ENCODE peak calls at places on chromosomes 13 and 19, in seven cellular contexts. P is stomach, Y is tibial nerve, Z is heart left ventricle, E is prostate gland, Q is suprapubic skin, L is esophagus squamous epithelium. C is an unnamed sample.

GRCh38 chr13:108572782-108573211 is 56.6 kb upstream of the MYO16 start:
- DNase-seq in P (no peak), Y (no peak), Z (no peak), E (no peak), Q (no peak), L (no peak), C (no peak)

GRCh38 chr13:34034411-34034810 is 216.5 kb downstream of the RFC3 start:
- DNase-seq in P (no peak), Y (no peak), Z (no peak), E (no peak), Q (no peak), L (no peak), C (no peak)

GRCh38 chr19:42283248-42284065 is 14.4 kb downstream of the CIC start:
- DNase-seq in P (peak), Y (peak), Z (peak), E (peak), Q (peak), L (peak), C (peak)

GRCh38 chr13:32174366-32174765 is 140.8 kb downstream of the ZAR1L start:
- DNase-seq in P (no peak), Y (no peak), Z (no peak), E (no peak), Q (no peak), L (no peak), C (no peak)

GRCh38 chr13:47216176-47216822 is 319.4 kb upstream of the HTR2A start:
- DNase-seq in P (no peak), Y (no peak), Z (no peak), E (no peak), Q (no peak), L (no peak), C (no peak)

GRCh38 chr19:45045671-45046353 is 7.0 kb downstream of the CLASRP start:
- DNase-seq in P (peak), Y (no peak), Z (no peak), E (no peak), Q (no peak), L (no peak), C (no peak)

GRCh38 chr13:72953391-72953960 is 105.3 kb upstream of the KLF5 start:
- DNase-seq in P (peak), Y (no peak), Z (no peak), E (peak), Q (no peak), L (no peak), C (no peak)

GRCh38 chr13:56975647-56976046 is 165.1 kb upstream of the PRR20A start:
- DNase-seq in P (no peak), Y (no peak), Z (no peak), E (no peak), Q (no peak), L (no peak), C (no peak)

GRCh38 chr13:72101768-72102400 is 234.9 kb upstream of the DACH1 start:
- DNase-seq in P (no peak), Y (no peak), Z (no peak), E (no peak), Q (no peak), L (no peak), C (no peak)

GRCh38 chr19:31018951-31019350 is 330.3 kb downstream of the TSHZ3 start:
- DNase-seq in P (no peak), Y (no peak), Z (no peak), E (no peak), Q (no peak), L (no peak), C (no peak)

GRCh38 chr13:79477968-79478367 is 3.0 kb upstream of the NDFIP2 start:
- DNase-seq in P (no peak), Y (no peak), Z (peak), E (no peak), Q (no peak), L (no peak), C (no peak)

GRCh38 chr13:21389124-21389523 is 70.0 kb downstream of the ZDHHC20 start:
- DNase-seq in P (no peak), Y (no peak), Z (no peak), E (no peak), Q (no peak), L (no peak), C (no peak)

GRCh38 chr19:51090471-51090870 is 7.8 kb upstream of the KLK14 start:
- DNase-seq in P (no peak), Y (no peak), Z (no peak), E (no peak), Q (no peak), L (no peak), C (no peak)

GRCh38 chr19:19661141-19661674 is 2.3 kb downstream of the ATP13A1 start:
- DNase-seq in P (no peak), Y (no peak), Z (no peak), E (no peak), Q (no peak), L (no peak), C (no peak)

GRCh38 chr19:4456566-4456842 is 1.1 kb downstream of the UBXN6 start:
- DNase-seq in P (no peak), Y (no peak), Z (no peak), E (no peak), Q (peak), L (no peak), C (peak)

GRCh38 chr13:29802621-29803020 is 47.8 kb downstream of the UBL3 start:
- DNase-seq in P (no peak), Y (no peak), Z (no peak), E (no peak), Q (no peak), L (no peak), C (no peak)

GRCh38 chr13:111335263-111335662 is 14.8 kb downstream of the TEX29 start:
- DNase-seq in P (no peak), Y (no peak), Z (no peak), E (peak), Q (no peak), L (no peak), C (no peak)

GRCh38 chr13:110250258-110250891 is 56.6 kb downstream of the COL4A1 start:
- DNase-seq in P (no peak), Y (peak), Z (no peak), E (no peak), Q (no peak), L (no peak), C (peak)

GRCh38 chr19:39127812-39128510 is 2.4 kb downstream of the PAK4 start:
- DNase-seq in P (peak), Y (no peak), Z (no peak), E (peak), Q (no peak), L (no peak), C (peak)

GRCh38 chr19:51621178-51621577 is 9.0 kb downstream of the SIGLEC5 start:
- DNase-seq in P (no peak), Y (no peak), Z (no peak), E (no peak), Q (no peak), L (no peak), C (no peak)

GRCh38 chr13:34246511-34246910 is 428.6 kb downstream of the RFC3 start:
- DNase-seq in P (no peak), Y (no peak), Z (no peak), E (no peak), Q (no peak), L (no peak), C (no peak)

GRCh38 chr13:49356224-49356623 is 87.6 kb downstream of the CAB39L start:
- DNase-seq in P (no peak), Y (no peak), Z (no peak), E (no peak), Q (no peak), L (no peak), C (no peak)

GRCh38 chr13:44816701-44817684 is 172.3 kb downstream of the NUFIP1 start:
- DNase-seq in P (no peak), Y (no peak), Z (no peak), E (no peak), Q (no peak), L (no peak), C (no peak)

GRCh38 chr19:49502866-49503581 is 6.8 kb downstream of the RPS11 start:
- DNase-seq in P (peak), Y (peak), Z (no peak), E (no peak), Q (peak), L (no peak), C (no peak)

GRCh38 chr13:93559718-93560117 is 333.1 kb downstream of the GPC6 start:
- DNase-seq in P (no peak), Y (no peak), Z (no peak), E (no peak), Q (no peak), L (no peak), C (no peak)

GRCh38 chr19:48393559-48394330 is at the start of gene GRIN2D:
- DNase-seq in P (no peak), Y (no peak), Z (no peak), E (no peak), Q (no peak), L (no peak), C (no peak)

GRCh38 chr13:97901716-97902115 is 51.8 kb upstream of the IPO5 start:
- DNase-seq in P (no peak), Y (no peak), Z (no peak), E (no peak), Q (no peak), L (no peak), C (no peak)

GRCh38 chr19:16262618-16263017 is 62.0 kb upstream of the KLF2 start:
- DNase-seq in P (peak), Y (no peak), Z (peak), E (no peak), Q (no peak), L (no peak), C (no peak)

GRCh38 chr13:110047511-110047910 is 259.4 kb downstream of the COL4A1 start:
- DNase-seq in P (peak), Y (no peak), Z (no peak), E (peak), Q (no peak), L (no peak), C (peak)

GRCh38 chr19:52398091-52398461 is 427 bp downstream of the ZNF528 start:
- DNase-seq in P (no peak), Y (no peak), Z (no peak), E (no peak), Q (peak), L (no peak), C (peak)

GRCh38 chr19:54002495-54003315 is 11.3 kb downstream of the CACNG6 start:
- DNase-seq in P (no peak), Y (no peak), Z (no peak), E (no peak), Q (no peak), L (no peak), C (no peak)

GRCh38 chr19:30580673-30581072 is 208.5 kb downstream of the ZNF536 start:
- DNase-seq in P (no peak), Y (no peak), Z (no peak), E (no peak), Q (no peak), L (no peak), C (no peak)

GRCh38 chr13:112057736-112058518 is 9.0 kb upstream of the SOX1 start:
- DNase-seq in P (no peak), Y (no peak), Z (no peak), E (no peak), Q (no peak), L (no peak), C (no peak)

GRCh38 chr19:34669305-34669704 is 7.7 kb downstream of the SCGB2B2 start:
- DNase-seq in P (peak), Y (no peak), Z (no peak), E (peak), Q (no peak), L (no peak), C (no peak)

GRCh38 chr19:42352216-42352892 is 26.9 kb downstream of the MEGF8 start:
- DNase-seq in P (no peak), Y (no peak), Z (no peak), E (peak), Q (no peak), L (no peak), C (no peak)

GRCh38 chr13:111640476-111640875 is 320.0 kb downstream of the TEX29 start:
- DNase-seq in P (no peak), Y (no peak), Z (no peak), E (no peak), Q (no peak), L (no peak), C (no peak)

GRCh38 chr13:41130356-41130755 is 2.2 kb downstream of the KBTBD6 start:
- DNase-seq in P (no peak), Y (no peak), Z (no peak), E (no peak), Q (no peak), L (no peak), C (no peak)

GRCh38 chr13:73602295-73602694 is 531.9 kb downstream of the KLF12 start:
- DNase-seq in P (no peak), Y (no peak), Z (no peak), E (no peak), Q (no peak), L (no peak), C (no peak)

GRCh38 chr13:113820813-113821651 is 42.8 kb downstream of the GAS6 start:
- DNase-seq in P (no peak), Y (peak), Z (peak), E (peak), Q (peak), L (no peak), C (peak)
- H3K27ac ChIP-seq in P (peak), Y (peak), Z (peak), E (peak), Q (peak), L (peak), C (peak)

GRCh38 chr19:6773323-6773931 is 919 bp downstream of the VAV1 start:
- DNase-seq in P (peak), Y (no peak), Z (peak), E (no peak), Q (no peak), L (no peak), C (no peak)
- TF ChIP-seq POLR2A in P (no peak), Y (no peak), Z (no peak), E (no peak), Q (no peak), L (no peak), C (no peak)

DNA sequence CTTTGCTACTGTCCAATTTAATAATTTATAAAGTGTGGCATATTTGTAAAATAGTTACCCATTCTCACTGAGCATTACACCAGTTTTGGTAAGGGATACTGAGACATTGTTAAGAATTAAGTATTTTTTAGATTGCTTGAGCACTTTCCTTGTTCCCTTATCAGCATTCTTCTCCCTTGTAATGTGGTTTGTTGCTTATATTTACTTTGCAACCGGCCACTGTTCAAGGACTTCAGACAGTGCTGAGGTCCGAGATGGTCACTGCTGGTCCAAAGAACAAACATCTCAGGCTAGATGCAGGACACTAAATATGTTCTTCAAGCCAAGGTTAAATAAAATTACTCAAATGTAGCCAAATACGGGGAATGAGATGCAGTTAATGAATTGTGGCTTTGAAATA is 161.4 kb downstream of the TM9SF2 start:
- DNase-seq in P (no peak), Y (no peak), Z (no peak), E (no peak), Q (no peak), L (no peak), C (no peak)
- H3K27ac ChIP-seq in P (no peak), Y (no peak), Z (no peak), E (no peak), Q (no peak), L (no peak), C (no peak)

GRCh38 chr19:10646781-10647180 is 7.4 kb upstream of the ILF3 start:
- DNase-seq in P (no peak), Y (no peak), Z (no peak), E (no peak), Q (no peak), L (no peak), C (no peak)

GRCh38 chr19:10642473-10642872 is 11.7 kb upstream of the ILF3 start:
- DNase-seq in P (no peak), Y (no peak), Z (no peak), E (no peak), Q (no peak), L (no peak), C (no peak)

GRCh38 chr19:10643968-10644290 is 10.2 kb upstream of the ILF3 start:
- DNase-seq in P (no peak), Y (no peak), Z (no peak), E (no peak), Q (no peak), L (no peak), C (no peak)

GRCh38 chr19:10643166-10643967 is 10.8 kb upstream of the ILF3 start:
- DNase-seq in P (no peak), Y (no peak), Z (no peak), E (no peak), Q (no peak), L (no peak), C (no peak)

GRCh38 chr19:10644351-10645007 is 9.7 kb upstream of the ILF3 start:
- DNase-seq in P (peak), Y (peak), Z (peak), E (peak), Q (peak), L (no peak), C (peak)
- TF ChIP-seq POLR2A in P (no peak), Y (no peak), Z (no peak), E (no peak), Q (no peak), L (no peak), C (no peak)

GRCh38 chr13:40061466-40062450 is 406.3 kb downstream of the COG6 start:
- DNase-seq in P (no peak), Y (no peak), Z (no peak), E (no peak), Q (no peak), L (no peak), C (no peak)

GRCh38 chr13:40064154-40064713 is 408.8 kb downstream of the COG6 start:
- DNase-seq in P (no peak), Y (no peak), Z (no peak), E (no peak), Q (no peak), L (no peak), C (no peak)

GRCh38 chr13:40064723-40065122 is 409.3 kb downstream of the COG6 start:
- DNase-seq in P (no peak), Y (no peak), Z (no peak), E (no peak), Q (no peak), L (no peak), C (no peak)

GRCh38 chr13:40063743-40064142 is 408.3 kb downstream of the COG6 start:
- DNase-seq in P (peak), Y (no peak), Z (no peak), E (no peak), Q (no peak), L (no peak), C (no peak)

DNA sequence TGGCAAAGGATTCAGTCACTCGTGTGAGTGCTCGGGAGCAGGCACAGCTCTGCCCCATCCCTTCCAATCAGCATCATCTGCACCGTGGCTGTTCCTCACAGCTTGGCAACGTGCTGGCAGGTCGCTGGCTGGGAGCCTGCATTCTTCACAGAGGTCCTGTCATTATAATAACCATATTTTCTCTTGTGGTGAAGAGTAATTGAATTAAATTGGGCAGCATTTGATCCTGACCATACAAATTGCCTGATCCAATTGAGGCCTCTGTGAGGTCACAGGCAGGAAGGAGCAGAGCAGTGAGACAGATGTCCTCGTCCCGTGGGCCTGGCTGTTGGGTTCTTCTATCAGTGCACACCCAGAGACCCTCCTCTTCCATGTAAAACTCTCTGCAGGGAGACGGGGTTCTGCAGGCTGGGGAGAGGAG is 407.8 kb downstream of the COG6 start:
- DNase-seq in P (no peak), Y (no peak), Z (no peak), E (no peak), Q (no peak), L (no peak), C (no peak)
- H3K27ac ChIP-seq in P (no peak), Y (no peak), Z (no peak), E (no peak), Q (no peak), L (no peak), C (no peak)

DNA sequence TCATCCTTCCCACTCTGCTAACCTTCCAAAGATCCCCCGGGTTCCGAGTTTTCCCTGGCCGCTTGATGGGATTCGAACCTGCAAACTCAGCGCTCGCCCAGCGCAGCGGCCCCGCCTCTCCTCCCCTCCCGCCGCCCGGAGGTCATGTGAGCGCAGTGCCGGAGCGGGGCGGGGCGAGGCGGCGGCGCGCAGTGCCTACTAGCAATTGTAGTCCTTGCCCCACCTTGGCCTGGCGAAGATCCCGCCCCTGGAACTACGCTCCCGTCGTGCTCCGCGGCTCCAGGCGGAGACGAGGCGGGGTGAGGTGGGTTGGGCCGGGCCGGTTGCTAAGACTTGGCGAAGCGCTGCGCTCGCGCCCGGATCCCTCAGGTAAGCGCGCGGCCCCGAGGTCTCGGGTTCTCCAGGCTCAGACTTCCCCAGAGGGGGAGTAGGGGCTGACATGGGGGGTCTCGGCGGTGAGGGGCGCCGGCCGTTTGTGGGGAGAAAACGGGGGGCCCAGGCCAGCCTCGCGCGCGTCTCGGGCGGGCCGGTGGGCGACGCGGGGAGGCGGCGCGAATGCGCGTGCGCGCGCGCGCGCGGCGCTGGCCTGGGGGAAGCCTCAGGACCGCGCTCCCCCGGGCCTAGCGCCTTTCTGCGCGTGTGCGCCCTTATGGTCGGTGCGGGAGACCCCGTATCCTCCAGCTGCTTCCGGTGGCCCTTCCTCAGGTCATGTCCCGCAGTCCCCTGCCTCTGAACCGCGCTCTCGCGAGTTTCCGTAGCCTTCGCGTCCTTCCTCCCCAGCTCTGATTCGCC is at the start of the genes ADAT3 and SCAMP4:
- DNase-seq in P (peak), Y (peak), Z (peak), E (peak), Q (peak), L (peak), C (peak)
- TF ChIP-seq POLR2A in P (no peak), Y (peak), Z (peak), E (peak), Q (no peak), L (no peak), C (peak)

GRCh38 chr19:36973021-36973843 is 57.1 kb downstream of the ZNF568 start:
- DNase-seq in P (peak), Y (peak), Z (peak), E (peak), Q (peak), L (peak), C (peak)
- H3K27ac ChIP-seq in P (peak), Y (peak), Z (peak), E (peak), Q (peak), L (peak), C (peak)

GRCh38 chr19:10352764-10353671 is 13.6 kb upstream of the ICAM3 start:
- DNase-seq in P (no peak), Y (peak), Z (peak), E (no peak), Q (no peak), L (no peak), C (peak)
- TF ChIP-seq POLR2A in P (no peak), Y (no peak), Z (no peak), E (no peak), Q (no peak), L (no peak), C (peak)

GRCh38 chr19:18089726-18090125 is 3.0 kb upstream of the IL12RB1 start:
- DNase-seq in P (no peak), Y (no peak), Z (no peak), E (no peak), Q (no peak), L (no peak), C (no peak)

GRCh38 chr19:18090545-18091216 is 3.9 kb upstream of the IL12RB1 start:
- DNase-seq in P (no peak), Y (no peak), Z (no peak), E (no peak), Q (no peak), L (no peak), C (no peak)

GRCh38 chr19:18093439-18094161 is 4.0 kb upstream of the MAST3 start:
- DNase-seq in P (no peak), Y (no peak), Z (no peak), E (no peak), Q (no peak), L (no peak), C (no peak)

GRCh38 chr19:18086590-18087138 is at the start of gene IL12RB1:
- DNase-seq in P (peak), Y (no peak), Z (no peak), E (no peak), Q (no peak), L (no peak), C (no peak)

GRCh38 chr19:18091217-18091608 is 4.5 kb upstream of the IL12RB1 start:
- DNase-seq in P (peak), Y (no peak), Z (peak), E (no peak), Q (peak), L (no peak), C (peak)
- H3K27ac ChIP-seq in P (peak), Y (peak), Z (peak), E (no peak), Q (no peak), L (peak), C (no peak)

C was measured in adrenal gland.